ENCODE peak calls at places on chromosome 13, in four cellular contexts. M is cardiac muscle cell; X is pancreas; G is CD8-positive, alpha-beta T cell. R is an unnamed sample. For H3K4me1, the result is how much of the 10 kb centered on the place peaks cover.

GRCh38 chr13:106472621-106473020 is 62.8 kb downstream of the EFNB2 start:
- DNase-seq in X (no peak), M (no peak), G (no peak), R (no peak)

GRCh38 chr13:20161275-20161950 is 561 bp upstream of the GJA3 start:
- DNase-seq in M (peak), X (no peak), G (peak), R (no peak)

GRCh38 chr13:47188802-47189201 is 291.9 kb upstream of the HTR2A start:
- DNase-seq in M (no peak), G (no peak), X (no peak), R (no peak)

GRCh38 chr13:24032252-24032651 is 128.3 kb upstream of the SPATA13 start:
- DNase-seq in G (no peak), X (no peak), M (no peak), R (peak)

GRCh38 chr13:47126432-47126831 is 229.6 kb upstream of the HTR2A start:
- DNase-seq in M (no peak), X (no peak), G (no peak), R (peak)

GRCh38 chr13:71278512-71278911 is 588.5 kb downstream of the DACH1 start:
- DNase-seq in G (no peak), X (no peak), M (no peak), R (no peak)

GRCh38 chr13:77312311-77312710 is 14.6 kb downstream of the MYCBP2 start:
- DNase-seq in M (no peak), G (no peak), X (no peak), R (no peak)

GRCh38 chr13:60970736-60971135 is 444.9 kb downstream of the PCDH20 start:
- DNase-seq in G (no peak), M (no peak), X (no peak), R (no peak)

GRCh38 chr13:99969934-99970760 is 1.4 kb downstream of the ZIC5 start:
- DNase-seq in G (peak), X (no peak), M (peak), R (peak)

GRCh38 chr13:46908511-46908910 is 11.7 kb upstream of the HTR2A start:
- DNase-seq in G (no peak), X (no peak), M (no peak), R (peak)

GRCh38 chr13:44903596-44903995 is 85.7 kb downstream of the NUFIP1 start:
- DNase-seq in X (peak), G (no peak), M (no peak), R (peak)

GRCh38 chr13:41018583-41018909 is 570 bp downstream of the ELF1 start:
- DNase-seq in M (no peak), G (no peak), X (no peak), R (no peak)

GRCh38 chr13:41019027-41019487 is at the start of gene ELF1:
- DNase-seq in X (peak), G (peak), M (no peak), R (peak)

GRCh38 chr13:41017153-41017552 is 2.0 kb downstream of the ELF1 start:
- DNase-seq in M (no peak), G (peak), X (no peak), R (no peak)

GRCh38 chr13:41019578-41020347 is 647 bp upstream of the ELF1 start:
- DNase-seq in X (no peak), G (no peak), M (no peak), R (no peak)

DNA sequence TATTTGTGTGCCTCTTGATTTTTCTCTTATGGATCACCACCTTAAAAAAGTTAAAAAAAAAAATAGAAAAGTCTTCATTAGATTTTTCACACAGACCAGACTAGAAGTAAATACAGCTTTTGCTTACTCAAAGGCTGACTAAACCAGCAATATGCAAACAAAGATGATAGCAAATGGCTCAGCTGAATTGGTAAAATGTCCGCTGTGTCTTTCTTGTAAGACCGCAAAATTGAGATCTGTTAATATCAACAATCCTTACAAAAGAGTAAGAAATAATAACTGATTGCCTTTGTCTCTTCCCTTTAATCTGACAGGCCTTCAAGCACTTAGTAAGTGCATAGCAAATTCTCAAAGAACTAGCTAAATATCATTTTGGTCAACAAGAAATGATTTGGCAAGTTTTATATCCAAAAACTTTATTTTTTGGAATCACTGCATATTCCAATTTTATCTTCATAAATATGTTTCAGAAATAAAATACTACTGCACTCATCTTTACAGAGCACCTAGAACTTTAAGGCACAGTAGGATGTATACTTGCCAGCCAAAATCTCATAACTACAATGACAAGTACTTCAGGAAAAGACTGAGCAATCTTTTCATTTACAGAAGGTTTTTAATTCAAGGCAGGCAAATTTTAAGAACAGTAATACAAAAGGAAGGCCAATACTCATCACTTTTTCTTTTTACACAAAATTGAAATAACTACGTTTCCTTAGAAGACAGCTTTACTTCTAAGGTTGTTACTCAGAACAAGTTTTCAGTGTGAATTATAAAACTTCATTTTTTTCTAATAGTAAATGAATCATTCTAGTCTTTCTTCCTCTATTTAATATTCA is 1.2 kb downstream of the ELF1 start:
- DNase-seq in X (no peak), G (no peak), M (no peak), R (no peak)
- H3K4me3 ChIP-seq in X (peak), G (peak), M (no peak), R (no peak)

GRCh38 chr13:93953856-93954255 is 525.6 kb downstream of the DCT start:
- DNase-seq in M (no peak), G (no peak), X (no peak), R (no peak)

GRCh38 chr13:93948523-93948922 is 531.0 kb downstream of the DCT start:
- DNase-seq in G (no peak), M (no peak), X (no peak), R (no peak)

GRCh38 chr13:93947651-93948050 is 531.8 kb downstream of the DCT start:
- DNase-seq in X (no peak), G (no peak), M (no peak), R (no peak)

GRCh38 chr13:93956416-93956815 is 523.1 kb downstream of the DCT start:
- DNase-seq in M (no peak), G (no peak), X (no peak), R (no peak)

DNA sequence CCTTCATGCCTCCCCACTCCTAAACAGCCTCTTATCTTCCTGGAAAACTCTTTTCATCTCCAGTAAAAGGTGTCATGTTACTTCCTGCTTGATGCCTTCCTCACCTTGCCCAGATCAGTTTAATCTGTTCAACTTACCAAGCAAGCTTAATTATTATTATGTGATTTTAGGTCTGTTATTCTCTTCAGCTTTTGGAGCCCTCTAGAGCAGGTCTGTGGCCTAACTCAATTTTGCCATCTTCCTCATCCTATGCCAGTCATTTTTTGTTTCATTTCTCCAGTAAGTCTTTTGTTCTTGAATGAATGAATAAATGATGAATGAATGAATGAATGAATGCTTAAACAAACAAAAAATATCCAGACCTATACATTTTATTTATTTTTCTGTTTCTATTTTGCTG is 528.3 kb downstream of the DCT start:
- DNase-seq in X (no peak), M (no peak), G (no peak), R (no peak)
- TF ChIP-seq CTCF in X (no peak), M (peak), G (no peak), R (peak)

GRCh38 chr13:98485561-98485960 is 91.3 kb downstream of the STK24 start:
- DNase-seq in X (no peak), G (no peak), M (no peak), R (no peak)

GRCh38 chr13:98487522-98487921 is 89.4 kb downstream of the STK24 start:
- DNase-seq in G (no peak), M (no peak), X (no peak), R (no peak)

GRCh38 chr13:98488736-98489135 is 88.2 kb downstream of the STK24 start:
- DNase-seq in G (no peak), X (no peak), M (no peak), R (no peak)

GRCh38 chr13:98486412-98486811 is 90.5 kb downstream of the STK24 start:
- DNase-seq in X (no peak), M (no peak), G (no peak), R (no peak)

GRCh38 chr13:98487016-98487415 is 89.9 kb downstream of the STK24 start:
- DNase-seq in X (no peak), M (no peak), G (no peak), R (no peak)
- H3K4me1 ChIP-seq in X (under half), M (half or more), G (under half), R (half or more)

DNA sequence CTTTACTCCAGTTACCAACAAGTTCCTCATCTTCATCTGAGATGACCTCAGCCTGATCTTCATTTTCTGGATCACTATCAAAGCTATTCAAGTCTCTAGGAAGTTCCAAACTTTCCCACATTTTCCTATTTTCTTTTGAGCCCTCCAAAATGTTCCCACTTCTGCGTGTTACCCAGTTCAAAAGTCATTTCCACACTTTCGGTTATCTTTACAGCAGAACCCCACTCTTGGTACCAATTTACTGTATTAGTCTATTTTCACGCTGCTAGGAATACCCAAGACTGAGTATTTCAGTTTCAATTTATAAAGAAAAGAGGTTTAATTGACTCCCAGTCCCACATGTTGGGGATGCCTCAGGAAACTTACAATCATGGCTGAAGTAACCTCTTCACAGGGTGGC is 274.3 kb downstream of the FGF9 start:
- DNase-seq in G (no peak), M (no peak), X (no peak), R (no peak)
- H3K4me3 ChIP-seq in G (no peak), M (no peak), X (no peak), R (no peak)